ENCODE peak calls at places on chromosomes 11 and 22, in nine cellular contexts. Y, S, K, A, C, F, D, Z and M are unnamed samples.

GRCh38 chr11:112127056-112127455 is 36.8 kb downstream of the IL18 start:
- DNase-seq in D (no peak), K (no peak), F (no peak), Z (no peak), S (no peak), A (no peak), Y (no peak), C (no peak), M (no peak)

GRCh38 chr11:123483058-123483457 is 53.0 kb downstream of the GRAMD1B start:
- DNase-seq in C (no peak), S (no peak), F (peak), A (no peak), D (no peak), Y (no peak), Z (no peak), K (no peak), M (no peak)

GRCh38 chr11:134276396-134277175 is 407 bp downstream of the GLB1L3 start:
- DNase-seq in Y (no peak), D (no peak), C (no peak), Z (peak), A (no peak), F (peak), K (no peak), S (no peak), M (no peak)

GRCh38 chr11:116079580-116079979 is 575.4 kb upstream of the CADM1 start:
- DNase-seq in F (no peak), C (no peak), D (no peak), K (no peak), S (no peak), A (no peak), Y (no peak), Z (no peak), M (no peak)

GRCh38 chr11:96384156-96384555 is 5.6 kb downstream of the CCDC82 start:
- DNase-seq in D (no peak), A (no peak), K (no peak), Z (no peak), Y (no peak), C (no peak), S (no peak), F (no peak), M (no peak)

GRCh38 chr11:32090774-32091370 is at the start of gene RCN1:
- DNase-seq in A (peak), F (peak), Z (peak), K (peak), S (peak), D (peak), C (peak), Y (peak), M (peak)

GRCh38 chr11:115544422-115544821 is 40.2 kb upstream of the CADM1 start:
- DNase-seq in F (no peak), S (no peak), D (no peak), A (no peak), Z (no peak), C (no peak), Y (no peak), K (no peak), M (no peak)

GRCh38 chr11:109597336-109597735 is 175.3 kb downstream of the C11orf87 start:
- DNase-seq in K (no peak), D (no peak), F (no peak), S (no peak), C (no peak), Z (no peak), Y (no peak), A (no peak), M (no peak)

GRCh38 chr22:27719535-27720227 is 81.9 kb downstream of the MN1 start:
- DNase-seq in K (peak), A (no peak), Z (no peak), Y (no peak), S (no peak), D (no peak), C (no peak), F (peak), M (no peak)

GRCh38 chr11:113805640-113806039 is 26.0 kb downstream of the CLDN25 start:
- DNase-seq in D (no peak), K (no peak), A (no peak), S (no peak), F (no peak), Z (no peak), Y (no peak), C (no peak), M (no peak)

DNA sequence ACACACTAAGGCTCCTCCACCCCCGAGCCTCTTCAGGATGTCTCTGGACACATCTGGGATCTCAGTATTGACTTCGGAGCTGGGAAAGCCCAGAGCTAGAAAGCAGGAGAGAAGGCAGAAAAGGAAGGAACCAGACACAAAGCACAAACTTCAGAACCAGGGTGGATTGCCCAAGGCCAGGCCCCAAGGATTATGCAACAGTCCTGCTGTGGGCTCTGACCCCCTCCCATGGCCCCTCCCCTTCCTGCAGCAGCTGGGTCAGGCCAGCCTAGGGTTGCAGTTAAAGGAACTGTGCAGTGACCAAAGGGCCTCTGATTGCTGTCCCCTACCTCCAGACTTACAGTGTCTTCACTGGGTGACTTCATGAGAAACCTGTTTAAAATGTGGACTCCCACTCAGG is 5.3 kb downstream of the KCNE3 start:
- DNase-seq in F (peak), C (peak), D (no peak), A (no peak), K (peak), Y (peak), S (peak), Z (peak), M (peak)
- TF ChIP-seq POLR2A in F (no peak), C (no peak), D (no peak), A (no peak), K (no peak), Y (no peak), S (peak), Z (no peak), M (no peak)

DNA sequence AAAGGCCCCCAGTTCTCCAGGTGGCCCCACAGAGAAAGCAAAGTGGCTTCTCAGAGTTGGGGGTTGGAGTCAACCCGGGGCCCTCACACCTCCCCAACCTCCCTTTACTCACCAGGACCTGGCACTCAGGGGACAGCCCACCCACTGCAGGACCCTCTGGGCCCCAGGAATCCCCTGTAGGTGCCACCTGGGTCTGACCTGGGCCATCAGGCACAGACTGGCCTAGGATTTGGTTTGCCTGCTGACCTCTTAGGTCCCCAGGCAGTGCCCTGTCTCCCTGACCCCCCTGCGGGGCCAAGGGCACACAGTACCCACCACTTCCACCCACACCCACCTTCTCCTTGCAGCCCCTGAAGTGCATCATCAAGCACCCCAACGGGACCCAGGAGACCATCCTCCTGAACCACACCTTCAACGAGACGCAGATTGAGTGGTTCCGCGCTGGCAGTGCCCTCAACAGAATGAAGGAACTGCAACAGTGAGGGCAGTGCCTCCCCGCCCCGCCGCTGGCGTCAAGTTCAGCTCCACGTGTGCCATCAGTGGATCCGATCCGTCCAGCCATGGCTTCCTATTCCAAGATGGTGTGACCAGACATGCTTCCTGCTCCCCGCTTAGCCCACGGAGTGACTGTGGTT is 16.0 kb downstream of the POLR3H start:
- DNase-seq in Y (no peak), A (no peak), C (no peak), K (no peak), F (no peak), D (no peak), Z (no peak), S (no peak), M (no peak)
- TF ChIP-seq POLR2A in Y (no peak), A (peak), C (no peak), K (no peak), F (no peak), D (no peak), Z (no peak), S (no peak), M (no peak)

GRCh38 chr11:33941637-33942160 is 49.8 kb upstream of the LMO2 start:
- DNase-seq in Y (no peak), D (peak), A (no peak), Z (no peak), C (no peak), K (no peak), F (no peak), S (no peak), M (no peak)

GRCh38 chr11:33944345-33944692 is 52.4 kb upstream of the LMO2 start:
- DNase-seq in Z (no peak), Y (no peak), S (no peak), D (no peak), A (no peak), C (no peak), F (no peak), K (no peak), M (no peak)

GRCh38 chr11:33945481-33946268 is 53.8 kb upstream of the LMO2 start:
- DNase-seq in Y (no peak), A (no peak), F (no peak), C (no peak), K (no peak), D (no peak), S (no peak), Z (no peak), M (no peak)

GRCh38 chr11:33944693-33945424 is 53.0 kb upstream of the LMO2 start:
- DNase-seq in S (no peak), D (no peak), F (no peak), K (no peak), Y (no peak), C (no peak), Z (no peak), A (no peak), M (no peak)

GRCh38 chr11:33942954-33943353 is 51.1 kb upstream of the LMO2 start:
- DNase-seq in A (no peak), Z (no peak), K (no peak), F (no peak), Y (no peak), D (peak), S (no peak), C (peak), M (no peak)
- TF ChIP-seq POLR2A in A (no peak), Z (no peak), K (no peak), F (no peak), Y (no peak), D (no peak), S (no peak), C (no peak), M (no peak)

GRCh38 chr11:36594316-36594989 is at the start of gene IFTAP:
- DNase-seq in A (no peak), K (peak), C (peak), S (peak), D (peak), Z (peak), F (peak), Y (peak), M (peak)
- TF ChIP-seq POLR2A in A (no peak), K (no peak), C (peak), S (peak), D (peak), Z (no peak), F (no peak), Y (no peak), M (no peak)

GRCh38 chr11:66363805-66364535 is 7.6 kb downstream of the SLC29A2 start:
- DNase-seq in Z (peak), D (no peak), K (no peak), F (no peak), Y (no peak), A (peak), C (no peak), S (peak), M (no peak)
- TF ChIP-seq POLR2A in Z (no peak), D (no peak), K (no peak), F (no peak), Y (no peak), A (peak), C (no peak), S (no peak), M (no peak)

GRCh38 chr11:132409591-132410375 is 1039.4 kb downstream of the NTM start:
- DNase-seq in Y (no peak), A (no peak), C (no peak), D (no peak), F (no peak), K (no peak), Z (no peak), S (no peak), M (no peak)

GRCh38 chr11:132410383-132410782 is 1040.0 kb downstream of the NTM start:
- DNase-seq in D (no peak), Z (no peak), F (no peak), S (no peak), K (no peak), Y (no peak), C (no peak), A (no peak), M (no peak)

GRCh38 chr11:132414451-132414850 is 1044.0 kb downstream of the NTM start:
- DNase-seq in Z (no peak), S (no peak), Y (no peak), F (no peak), A (no peak), K (no peak), D (no peak), C (no peak), M (no peak)

GRCh38 chr11:132405728-132406127 is 1035.3 kb downstream of the NTM start:
- DNase-seq in S (no peak), K (no peak), Y (no peak), C (no peak), D (no peak), Z (no peak), F (no peak), A (no peak), M (no peak)

DNA sequence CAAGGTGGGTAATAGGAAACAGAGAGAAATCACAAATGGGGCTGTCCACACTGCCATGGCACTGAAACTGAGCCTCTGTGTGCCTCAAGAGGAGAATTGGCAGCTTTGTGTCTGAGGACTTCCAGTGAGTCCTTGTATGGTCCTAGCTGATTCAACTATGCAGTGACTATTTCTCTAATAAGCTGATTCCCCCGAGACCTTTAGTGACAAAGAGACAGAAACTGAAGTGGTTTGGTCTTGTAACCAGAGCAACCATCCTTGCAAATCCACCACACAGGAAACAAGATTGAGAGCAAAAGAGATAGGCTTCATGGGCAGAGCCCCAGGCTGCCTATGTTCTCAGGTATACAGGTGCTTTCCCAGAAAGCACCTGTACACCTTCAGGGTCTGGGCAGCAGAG is 1038.5 kb downstream of the NTM start:
- DNase-seq in F (no peak), S (no peak), D (no peak), C (no peak), Z (no peak), K (no peak), Y (no peak), A (no peak), M (no peak)
- TF ChIP-seq POLR2A in F (no peak), S (no peak), D (no peak), C (no peak), Z (no peak), K (no peak), Y (no peak), A (no peak), M (no peak)

DNA sequence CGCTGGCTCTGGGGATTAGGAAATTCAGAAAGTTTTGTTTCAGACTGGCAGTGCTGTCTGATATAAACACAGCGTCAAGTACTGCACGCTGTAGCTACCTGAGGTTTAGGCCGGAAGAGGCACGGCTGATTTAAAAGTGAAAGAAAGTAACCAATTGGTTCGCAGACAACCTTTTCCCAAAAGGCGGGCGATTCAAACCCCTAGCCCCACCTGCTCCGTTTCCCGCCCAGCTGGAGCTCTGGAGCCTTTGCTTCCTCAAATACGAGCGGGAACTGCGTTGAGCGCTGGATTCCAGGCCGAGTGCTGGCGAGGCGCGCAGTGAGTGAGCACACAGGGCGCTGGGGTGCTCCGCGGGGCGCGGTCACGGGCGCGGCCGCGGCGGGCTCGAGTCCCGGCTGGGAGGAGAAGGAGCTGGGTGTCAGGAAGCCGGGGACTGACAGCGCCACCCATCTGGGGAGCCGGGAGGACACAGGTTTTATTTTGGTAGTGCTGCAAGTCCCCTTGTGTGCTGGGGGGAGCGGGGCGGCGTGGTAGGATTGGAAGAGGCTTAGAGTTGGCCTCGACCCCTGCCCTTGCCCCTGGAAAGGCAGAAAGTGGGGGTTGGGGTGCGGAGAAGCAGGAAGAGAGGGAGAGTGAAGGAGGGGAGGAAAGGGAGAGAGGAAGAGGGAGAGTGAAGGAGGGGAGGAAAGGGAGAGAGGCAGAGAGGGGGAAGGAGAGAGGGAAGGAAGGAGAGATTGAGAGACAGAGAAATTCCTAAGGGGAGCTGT is 2.1 kb downstream of the FAM111A start:
- DNase-seq in Z (peak), C (peak), K (peak), Y (peak), F (peak), S (peak), A (peak), D (peak), M (peak)
- TF ChIP-seq POLR2A in Z (no peak), C (peak), K (peak), Y (no peak), F (no peak), S (peak), A (no peak), D (no peak), M (no peak)

GRCh38 chr22:29069476-29069875 is 3.4 kb upstream of the KREMEN1 start:
- DNase-seq in C (no peak), A (no peak), Z (no peak), K (no peak), Y (no peak), F (no peak), S (no peak), D (no peak), M (no peak)

GRCh38 chr22:29070490-29070889 is 2.3 kb upstream of the KREMEN1 start:
- DNase-seq in D (no peak), Y (no peak), Z (no peak), K (no peak), A (no peak), C (no peak), S (no peak), F (peak), M (no peak)

GRCh38 chr22:29072193-29072978 is 449 bp upstream of the KREMEN1 start:
- DNase-seq in D (peak), Z (peak), C (peak), Y (peak), F (peak), A (peak), K (peak), S (peak), M (peak)

GRCh38 chr22:29072979-29073617 is at the start of gene KREMEN1:
- DNase-seq in K (no peak), F (no peak), C (no peak), Z (no peak), A (no peak), D (no peak), S (no peak), Y (peak), M (no peak)

GRCh38 chr22:29071261-29072045 is 1.4 kb upstream of the KREMEN1 start:
- DNase-seq in Z (peak), Y (peak), A (no peak), F (peak), K (no peak), S (peak), D (no peak), C (no peak), M (peak)
- TF ChIP-seq POLR2A in Z (no peak), Y (no peak), A (no peak), F (no peak), K (no peak), S (no peak), D (no peak), C (no peak), M (no peak)

DNA sequence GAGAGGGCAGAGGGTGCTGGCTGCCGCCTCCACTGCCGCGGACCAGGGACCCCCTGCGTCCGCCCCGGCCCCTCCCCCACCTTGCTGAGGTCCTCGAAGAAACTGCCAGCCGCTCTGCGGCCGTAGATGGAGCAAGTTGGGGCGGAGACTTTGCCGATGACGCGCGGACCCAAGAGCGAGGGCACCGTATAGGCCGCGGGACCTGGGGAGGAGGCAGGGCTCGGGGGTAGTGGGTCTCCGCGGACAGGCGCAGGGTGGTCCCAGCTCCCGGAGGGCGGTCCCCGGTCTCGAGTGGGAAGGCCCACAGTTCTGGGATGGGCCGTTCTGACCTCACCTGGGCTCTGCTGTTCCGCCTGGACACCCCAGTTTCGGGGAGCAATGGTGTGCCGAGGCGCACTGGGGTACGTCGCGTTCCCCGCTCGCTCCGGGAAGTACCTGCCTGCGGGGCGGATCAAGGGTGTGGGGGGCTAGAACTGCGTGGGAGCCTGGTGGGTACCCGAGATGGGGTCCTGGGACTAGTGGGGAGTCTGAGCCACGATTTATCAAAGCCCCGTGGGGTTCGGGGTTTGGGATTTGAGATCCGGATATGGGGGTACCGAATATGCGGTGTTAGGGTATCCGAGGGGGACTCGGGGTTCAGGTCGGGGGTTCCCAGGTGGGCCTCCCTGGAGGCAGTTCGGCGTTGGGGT is 1.2 kb upstream of the TYMP start:
- DNase-seq in K (peak), S (peak), D (peak), F (peak), A (peak), C (peak), Z (peak), Y (peak), M (peak)
- TF ChIP-seq POLR2A in K (peak), S (peak), D (no peak), F (peak), A (peak), C (peak), Z (peak), Y (peak), M (peak)

DNA sequence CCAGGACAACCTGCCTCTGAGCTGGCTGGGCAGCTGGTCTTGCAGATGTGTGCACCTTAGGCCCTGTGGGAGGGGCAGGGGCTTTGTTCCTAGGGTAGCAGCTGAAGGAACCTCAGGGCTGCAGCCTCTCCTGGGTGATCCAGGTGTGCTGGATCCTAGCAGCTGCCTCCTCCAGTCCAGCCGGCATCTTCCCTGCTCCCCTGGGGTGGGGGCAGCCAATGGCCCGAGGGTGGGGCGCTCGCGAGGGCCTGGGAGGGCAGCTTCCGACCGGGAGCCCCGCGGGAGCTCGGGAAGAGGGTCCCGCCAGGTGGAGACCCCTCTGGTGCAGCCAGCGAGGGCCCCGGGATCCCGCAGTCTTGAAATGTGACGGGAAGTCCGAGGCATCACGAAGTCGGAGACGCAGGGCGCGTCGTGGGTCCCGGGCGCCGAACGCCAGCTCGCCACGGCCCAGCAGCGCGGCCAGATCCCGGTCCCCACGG is 1.7 kb downstream of the IFITM1 start:
- DNase-seq in C (no peak), F (no peak), A (no peak), S (no peak), Z (peak), D (no peak), Y (no peak), K (no peak), M (peak)
- TF ChIP-seq POLR2A in C (no peak), F (no peak), A (no peak), S (no peak), Z (no peak), D (no peak), Y (no peak), K (no peak), M (no peak)